ENCODE peak calls at places on chromosomes 16 and 17, in nine cellular contexts. U, L, M, F, P, D, Y, Z and K are unnamed samples.

GRCh38 chr17:82940226-82941020 is 100.6 kb upstream of the ZNF750 start:
- DNase-seq in Z (no peak), M (no peak), F (no peak), P (peak), L (no peak), Y (no peak), U (peak), D (no peak), K (no peak)

GRCh38 chr17:19523690-19524089 is 10.0 kb upstream of the SLC47A1 start:
- DNase-seq in M (no peak), Y (no peak), P (no peak), D (no peak), L (no peak), F (no peak), U (no peak), Z (no peak), K (no peak)

GRCh38 chr17:5352681-5353289 is 66.7 kb downstream of the NUP88 start:
- DNase-seq in D (no peak), U (no peak), Z (no peak), L (no peak), F (no peak), P (no peak), Y (no peak), M (no peak), K (no peak)

GRCh38 chr17:50766222-50767023 is 895 bp downstream of the ANKRD40CL start:
- DNase-seq in F (no peak), D (no peak), Y (no peak), Z (no peak), M (no peak), P (no peak), U (no peak), L (no peak), K (no peak)

GRCh38 chr16:3051489-3051888 is 5.1 kb downstream of the MMP25 start:
- DNase-seq in F (no peak), L (no peak), D (no peak), P (no peak), M (no peak), U (no peak), Y (no peak), Z (no peak), K (no peak)

GRCh38 chr16:19520861-19521331 is 1.0 kb downstream of the GDE1 start:
- DNase-seq in P (no peak), D (no peak), F (no peak), L (no peak), M (no peak), Z (no peak), U (peak), Y (peak), K (no peak)

GRCh38 chr16:90046122-90046970 is 27.1 kb upstream of the DBNDD1 start:
- DNase-seq in U (no peak), Z (no peak), M (no peak), L (no peak), D (no peak), F (no peak), Y (no peak), P (no peak), K (no peak)

GRCh38 chr17:36786867-36787266 is 150.4 kb upstream of the LHX1 start:
- DNase-seq in F (no peak), M (no peak), L (no peak), D (no peak), Z (no peak), Y (no peak), P (no peak), U (no peak), K (no peak)

GRCh38 chr16:4213721-4214120 is 28.2 kb downstream of the SRL start:
- DNase-seq in L (no peak), F (no peak), D (no peak), U (no peak), M (no peak), Y (no peak), Z (no peak), P (no peak), K (no peak)

GRCh38 chr16:55701442-55702319 is 45.9 kb downstream of the SLC6A2 start:
- DNase-seq in Y (peak), D (peak), Z (no peak), F (peak), L (peak), U (peak), P (no peak), M (peak), K (no peak)

GRCh38 chr16:55706739-55707487 is 51.1 kb downstream of the SLC6A2 start:
- DNase-seq in Y (no peak), Z (no peak), F (no peak), L (peak), M (no peak), P (no peak), D (no peak), U (no peak), K (no peak)

GRCh38 chr16:55700067-55700466 is 44.3 kb downstream of the SLC6A2 start:
- DNase-seq in U (no peak), F (no peak), P (no peak), Y (no peak), D (no peak), Z (no peak), M (no peak), L (no peak), K (no peak)

GRCh38 chr16:55700961-55701360 is 45.2 kb downstream of the SLC6A2 start:
- DNase-seq in P (no peak), M (no peak), L (no peak), Y (no peak), F (no peak), Z (no peak), U (no peak), D (no peak), K (no peak)

DNA sequence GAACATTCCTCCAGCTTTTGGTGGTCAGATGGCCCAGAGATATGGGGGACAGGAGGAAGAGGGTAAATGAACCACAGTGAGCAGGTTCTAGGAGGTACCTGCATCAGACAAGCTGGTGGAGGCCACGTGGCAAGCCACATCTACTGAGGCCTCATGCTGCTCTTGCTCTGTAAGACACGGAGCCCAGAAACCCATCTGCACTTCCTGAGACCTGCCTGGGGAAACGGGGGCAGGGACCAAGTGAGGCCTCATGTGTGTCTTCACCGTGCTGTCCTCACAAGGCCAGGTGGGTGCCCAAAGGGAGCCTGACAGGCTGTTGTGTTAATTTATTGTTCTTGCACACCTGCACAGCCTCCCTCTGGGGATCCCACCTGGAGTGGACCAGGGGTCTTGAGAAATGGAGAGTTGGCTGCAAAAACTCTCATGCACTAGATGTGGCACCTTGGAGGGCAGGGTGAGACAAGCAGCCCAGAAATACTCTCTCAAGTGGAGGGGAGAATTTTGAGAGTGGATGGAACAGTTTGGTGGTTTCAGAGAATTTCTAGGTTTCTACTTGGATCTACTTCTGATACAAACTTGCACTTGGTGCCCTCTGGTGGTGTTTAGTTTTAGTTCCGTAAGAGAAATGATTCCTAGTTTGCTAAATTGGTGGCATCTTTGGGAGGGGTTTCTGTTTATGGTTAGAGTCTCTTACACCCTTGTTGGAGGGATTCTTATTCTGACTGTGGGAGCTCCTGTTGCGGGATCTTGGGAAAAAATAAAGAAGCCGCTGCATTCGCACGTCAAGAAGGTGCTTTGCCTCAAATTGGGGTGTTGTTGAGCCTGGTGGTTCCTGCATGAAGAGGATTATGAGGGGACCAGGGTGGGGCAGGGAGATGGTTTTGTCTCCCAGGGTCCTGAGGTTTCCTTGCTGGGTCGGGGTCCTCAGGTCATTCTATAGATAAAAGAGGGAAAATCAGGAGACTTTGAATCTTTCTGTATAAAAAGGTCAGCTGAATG is 47.5 kb downstream of the SLC6A2 start:
- DNase-seq in L (no peak), Y (peak), P (no peak), Z (peak), U (no peak), F (peak), D (peak), M (peak), K (no peak)
- TF ChIP-seq CTCF in L (peak), Y (peak), P (no peak), Z (peak), U (peak), F (peak), D (peak), M (peak), K (no peak)

DNA sequence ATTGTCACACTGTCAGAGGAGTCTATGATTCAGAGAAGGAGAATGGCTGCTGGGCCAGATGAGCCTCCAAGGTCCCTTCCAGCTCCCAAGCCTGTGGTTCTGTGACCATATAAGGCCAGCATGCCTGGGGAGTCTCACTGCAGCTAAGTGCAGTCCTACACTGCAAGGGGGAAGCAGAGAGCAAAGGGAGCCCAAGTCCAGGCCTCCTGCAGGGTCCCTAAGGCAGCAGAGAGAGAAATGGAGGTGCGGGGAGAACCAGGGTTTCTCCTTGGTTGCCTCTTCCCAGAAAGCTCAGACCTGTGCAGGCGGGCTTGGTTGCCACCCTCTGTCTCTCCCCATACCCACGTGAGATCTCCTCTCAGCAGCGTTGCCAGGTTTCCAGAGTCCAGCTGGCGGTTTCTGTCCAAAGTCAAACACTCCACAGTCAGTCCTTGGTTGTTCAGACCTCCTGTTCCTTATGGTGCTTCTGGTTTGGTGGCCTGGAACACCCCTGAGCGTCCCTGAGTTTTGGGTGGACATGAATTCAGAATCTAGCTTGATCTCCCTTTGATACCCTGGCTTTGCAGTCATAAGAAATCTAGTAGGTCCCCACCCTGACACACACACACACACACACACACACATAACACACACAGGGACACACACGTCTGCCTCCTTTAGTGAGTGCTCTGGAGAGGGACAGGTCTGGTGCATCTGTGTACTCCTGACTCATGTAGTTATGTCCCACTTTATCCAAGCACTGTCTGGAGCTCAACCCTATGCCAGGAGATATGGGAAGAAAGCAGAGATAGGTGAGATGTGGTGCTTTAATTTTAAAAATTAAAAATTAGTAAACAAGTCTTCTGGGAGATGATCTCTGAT is 78.8 kb downstream of the GNAO1 start:
- DNase-seq in L (peak), Y (peak), M (peak), F (peak), D (peak), P (no peak), Z (peak), U (no peak), K (no peak)
- TF ChIP-seq CTCF in L (peak), Y (peak), M (no peak), F (peak), D (peak), P (no peak), Z (peak), U (no peak), K (no peak)

GRCh38 chr16:48113471-48113870 is 42.3 kb downstream of the ABCC12 start:
- DNase-seq in P (no peak), Z (no peak), U (no peak), M (peak), L (no peak), Y (no peak), D (no peak), F (no peak), K (no peak)
- TF ChIP-seq CTCF in P (no peak), Z (peak), U (no peak), M (peak), L (no peak), Y (no peak), D (peak), F (no peak), K (no peak)

GRCh38 chr16:82341146-82341669 is 171.2 kb upstream of the MPHOSPH6 start:
- DNase-seq in Y (no peak), F (no peak), M (no peak), P (no peak), D (no peak), L (no peak), U (no peak), Z (no peak), K (no peak)

GRCh38 chr16:82340531-82340930 is 170.5 kb upstream of the MPHOSPH6 start:
- DNase-seq in P (no peak), Y (no peak), M (no peak), U (no peak), F (no peak), D (no peak), Z (no peak), L (no peak), K (no peak)

GRCh38 chr16:82345318-82345717 is 175.3 kb upstream of the MPHOSPH6 start:
- DNase-seq in P (no peak), F (no peak), Y (no peak), L (no peak), U (no peak), M (peak), D (no peak), Z (no peak), K (no peak)

GRCh38 chr16:82344157-82344556 is 174.1 kb upstream of the MPHOSPH6 start:
- DNase-seq in Y (no peak), D (no peak), Z (no peak), M (peak), U (no peak), F (peak), L (no peak), P (no peak), K (no peak)
- TF ChIP-seq CTCF in Y (no peak), D (peak), Z (no peak), M (peak), U (peak), F (peak), L (peak), P (no peak), K (no peak)

GRCh38 chr16:24950275-24950674 is 64.9 kb downstream of the ARHGAP17 start:
- DNase-seq in F (no peak), D (peak), M (no peak), U (no peak), Y (peak), P (no peak), L (no peak), Z (peak), K (no peak)

GRCh38 chr16:24953721-24954120 is 61.4 kb downstream of the ARHGAP17 start:
- DNase-seq in Z (no peak), M (no peak), U (no peak), P (no peak), Y (no peak), D (no peak), L (no peak), F (no peak), K (no peak)

GRCh38 chr16:24957887-24958286 is 57.3 kb downstream of the ARHGAP17 start:
- DNase-seq in Z (no peak), Y (no peak), F (no peak), D (no peak), U (no peak), L (no peak), P (no peak), M (no peak), K (no peak)

GRCh38 chr16:24954137-24954536 is 61.0 kb downstream of the ARHGAP17 start:
- DNase-seq in L (no peak), M (no peak), P (no peak), F (no peak), Y (no peak), U (no peak), D (no peak), Z (no peak), K (no peak)

GRCh38 chr16:24955975-24956731 is 59.0 kb downstream of the ARHGAP17 start:
- DNase-seq in U (no peak), M (no peak), P (no peak), D (no peak), F (no peak), Z (no peak), Y (no peak), L (no peak), K (no peak)
- TF ChIP-seq CTCF in U (no peak), M (no peak), P (no peak), D (no peak), F (peak), Z (no peak), Y (no peak), L (peak), K (no peak)

GRCh38 chr16:74302341-74302740 is 5.7 kb downstream of the PSMD7 start:
- DNase-seq in M (no peak), L (no peak), F (no peak), Z (no peak), D (no peak), Y (no peak), P (no peak), U (no peak), K (no peak)
- TF ChIP-seq CTCF in M (no peak), L (no peak), F (no peak), Z (no peak), D (no peak), Y (no peak), P (no peak), U (no peak), K (no peak)

DNA sequence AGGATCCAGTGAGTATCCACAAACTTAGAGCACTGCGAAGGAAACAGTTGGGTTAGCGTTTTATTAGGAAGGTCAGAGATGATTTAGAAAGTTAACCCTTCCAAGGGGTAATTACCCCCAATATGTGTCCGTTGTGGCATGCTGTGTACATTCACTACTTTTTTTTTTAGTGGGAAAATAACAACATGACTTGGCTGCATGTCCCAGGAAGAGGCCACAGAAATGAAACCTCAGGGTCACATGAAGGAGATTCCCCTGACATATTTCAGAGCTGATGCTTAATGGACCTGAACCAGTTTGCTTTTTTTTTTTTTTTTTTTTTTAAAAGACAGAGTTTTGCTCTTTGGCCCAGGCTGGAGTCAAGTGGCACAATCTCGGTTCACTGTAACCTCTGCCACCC is 167.5 kb downstream of the PRKCA start:
- DNase-seq in Z (no peak), D (no peak), Y (no peak), U (no peak), M (no peak), F (no peak), L (no peak), P (no peak), K (no peak)
- TF ChIP-seq CTCF in Z (no peak), D (no peak), Y (no peak), U (no peak), M (no peak), F (no peak), L (no peak), P (no peak), K (no peak)

DNA sequence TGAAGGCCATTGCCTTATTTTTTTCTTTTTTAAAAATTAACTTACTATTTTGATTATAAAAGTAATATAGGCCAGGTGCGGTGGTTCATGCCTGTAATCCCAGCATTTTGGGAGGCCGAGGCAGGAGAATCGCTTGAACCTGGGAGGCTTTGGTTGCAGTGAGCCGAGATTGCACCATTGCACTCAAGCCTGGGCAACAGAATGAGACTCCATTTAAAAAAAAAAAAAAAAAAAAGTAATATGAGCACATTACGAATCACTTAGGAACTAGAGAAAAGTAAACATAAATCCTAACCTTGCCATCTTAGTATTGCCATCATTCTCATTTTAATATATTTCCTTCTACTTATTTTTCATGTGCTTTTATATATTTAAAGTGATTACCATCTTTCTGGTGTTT is 12.9 kb upstream of the TACO1 start:
- DNase-seq in M (no peak), Y (peak), Z (no peak), P (no peak), L (no peak), U (no peak), D (no peak), F (no peak), K (no peak)
- TF ChIP-seq CTCF in M (no peak), Y (no peak), Z (no peak), P (no peak), L (no peak), U (no peak), D (no peak), F (no peak), K (no peak)

GRCh38 chr17:35313875-35314409 is 59.5 kb downstream of the SLFN11 start:
- DNase-seq in Y (no peak), D (no peak), U (no peak), P (peak), Z (no peak), L (peak), F (no peak), M (no peak), K (no peak)
- TF ChIP-seq CTCF in Y (no peak), D (no peak), U (no peak), P (no peak), Z (no peak), L (no peak), F (no peak), M (no peak), K (no peak)